ENCODE peak calls at places on chromosome 17, in nine cellular contexts. O is iPS DF 6.9, J is cardiac muscle cell, C is upper lobe of left lung, B is neural progenitor cell, L is endothelial cell of umbilical vein, X is body of pancreas, I is Peyer's patch, V is sigmoid colon. Q is an unnamed sample. For H3K4me1, the result is how much of the 10 kb centered on the place peaks cover.

GRCh38 chr17:52606098-52606497 is 447.6 kb upstream of the CA10 start:
- DNase-seq in X (no peak), I (no peak), L (peak), B (no peak), C (no peak), V (no peak), J (no peak), O (no peak), Q (no peak)

GRCh38 chr17:33371377-33371776 is 78.3 kb upstream of the ASIC2 start:
- DNase-seq in X (no peak), J (no peak), V (no peak), C (no peak), I (no peak), L (no peak), B (no peak), O (no peak), Q (no peak)

GRCh38 chr17:40448639-40449261 is 5.5 kb downstream of the IGFBP4 start:
- DNase-seq in I (peak), J (no peak), L (peak), X (peak), C (peak), O (no peak), B (no peak), V (no peak), Q (no peak)

GRCh38 chr17:18261146-18261515 is 669 bp downstream of the MIEF2 start:
- DNase-seq in V (peak), O (no peak), I (peak), C (peak), L (peak), J (peak), X (peak), B (peak), Q (no peak)

GRCh38 chr17:32870969-32871368 is 6.0 kb downstream of the MYO1D start:
- DNase-seq in J (no peak), I (no peak), L (no peak), X (no peak), O (no peak), B (no peak), C (no peak), V (no peak), Q (no peak)

GRCh38 chr17:9513266-9513665 is 62.4 kb downstream of the STX8 start:
- DNase-seq in J (no peak), X (no peak), I (no peak), V (no peak), O (no peak), C (no peak), B (no peak), L (no peak), Q (no peak)

GRCh38 chr17:4858068-4858879 is 25.1 kb downstream of the MINK1 start:
- DNase-seq in C (peak), B (peak), X (no peak), V (no peak), I (no peak), O (no peak), J (no peak), L (peak), Q (no peak)

GRCh38 chr17:73118876-73119485 is 26.5 kb upstream of the SLC39A11 start:
- DNase-seq in O (no peak), C (no peak), X (no peak), L (no peak), V (no peak), I (no peak), J (no peak), B (no peak), Q (no peak)

GRCh38 chr17:64216030-64216384 is 47.1 kb downstream of the TEX2 start:
- DNase-seq in O (no peak), B (no peak), L (peak), I (no peak), C (no peak), J (no peak), X (no peak), V (no peak), Q (no peak)

GRCh38 chr17:74390680-74391653 is 23.7 kb downstream of the GPR142 start:
- DNase-seq in O (no peak), C (no peak), B (no peak), J (peak), I (no peak), V (no peak), X (no peak), L (no peak), Q (no peak)

GRCh38 chr17:17091856-17092756 is 49.8 kb downstream of the MPRIP start:
- DNase-seq in I (no peak), C (no peak), B (peak), V (no peak), O (no peak), X (no peak), L (no peak), J (no peak), Q (no peak)

GRCh38 chr17:12422632-12423031 is 243.1 kb upstream of the MYOCD start:
- DNase-seq in L (no peak), B (no peak), X (peak), J (no peak), I (no peak), O (no peak), C (no peak), V (peak), Q (no peak)

GRCh38 chr17:18191071-18191667 is 7.5 kb downstream of the ALKBH5 start:
- DNase-seq in C (peak), L (peak), J (no peak), I (no peak), X (peak), V (peak), B (no peak), O (no peak), Q (no peak)

GRCh38 chr17:72510454-72511016 is 389.7 kb downstream of the SOX9 start:
- DNase-seq in V (no peak), L (no peak), I (no peak), C (no peak), B (no peak), J (no peak), O (no peak), X (no peak), Q (no peak)

GRCh38 chr17:10026786-10027046 is 121.6 kb upstream of the RCVRN start:
- DNase-seq in B (no peak), X (no peak), O (no peak), C (no peak), V (no peak), J (no peak), L (no peak), I (no peak), Q (no peak)

GRCh38 chr17:45432405-45433113 is at the start of gene ARHGAP27:
- DNase-seq in X (no peak), O (no peak), B (peak), C (peak), I (peak), J (peak), V (peak), L (peak), Q (peak)

GRCh38 chr17:57448288-57449283 is 192.3 kb downstream of the MSI2 start:
- DNase-seq in L (no peak), O (no peak), C (no peak), V (no peak), B (no peak), J (no peak), X (no peak), I (no peak), Q (no peak)

GRCh38 chr17:57257911-57258885 is 1.9 kb downstream of the MSI2 start:
- DNase-seq in O (no peak), B (peak), X (no peak), V (no peak), J (no peak), I (no peak), C (no peak), L (peak), Q (no peak)

GRCh38 chr17:51869387-51869786 is 289.1 kb downstream of the CA10 start:
- DNase-seq in I (no peak), J (peak), B (peak), L (no peak), X (no peak), C (no peak), O (no peak), V (no peak), Q (no peak)

GRCh38 chr17:13413001-13413400 is 188.7 kb downstream of the HS3ST3A1 start:
- DNase-seq in X (no peak), C (no peak), O (no peak), L (no peak), I (no peak), J (no peak), V (no peak), B (no peak), Q (no peak)

GRCh38 chr17:32609085-32609484 is 122.3 kb downstream of the CDK5R1 start:
- DNase-seq in C (peak), J (no peak), I (no peak), L (no peak), V (no peak), O (no peak), X (peak), B (no peak), Q (peak)

GRCh38 chr17:36532435-36532975 is 2.2 kb downstream of the MYO19 start:
- DNase-seq in L (no peak), J (no peak), C (no peak), O (no peak), X (no peak), I (no peak), V (no peak), B (no peak), Q (no peak)

GRCh38 chr17:8726951-8727555 is 17.6 kb downstream of the CCDC42 start:
- DNase-seq in O (no peak), C (no peak), J (no peak), B (no peak), X (no peak), I (no peak), L (no peak), V (no peak), Q (no peak)

GRCh38 chr17:65987988-65988387 is 203.9 kb downstream of the CEP112 start:
- DNase-seq in L (peak), J (peak), C (no peak), B (peak), I (no peak), V (no peak), X (no peak), O (peak), Q (no peak)

GRCh38 chr17:59357219-59357699 is 25.8 kb downstream of the YPEL2 start:
- DNase-seq in X (no peak), V (no peak), L (no peak), O (no peak), B (no peak), C (no peak), I (no peak), J (no peak), Q (no peak)

GRCh38 chr17:57486978-57487377 is 230.7 kb downstream of the MSI2 start:
- DNase-seq in X (no peak), O (no peak), J (no peak), B (no peak), C (peak), L (no peak), I (no peak), V (no peak), Q (no peak)

GRCh38 chr17:46033392-46033791 is 34.3 kb downstream of the STH start:
- DNase-seq in J (no peak), I (no peak), V (no peak), C (no peak), O (no peak), B (no peak), X (peak), L (no peak), Q (no peak)

GRCh38 chr17:1275962-1276736 is 3.3 kb upstream of the TRARG1 start:
- DNase-seq in B (peak), X (peak), C (peak), V (peak), L (peak), I (peak), J (peak), O (no peak), Q (peak)

GRCh38 chr17:82118178-82118814 is 20.3 kb upstream of the FASN start:
- DNase-seq in I (no peak), O (no peak), B (no peak), J (no peak), C (no peak), V (no peak), L (no peak), X (no peak), Q (no peak)

GRCh38 chr17:69809331-69809730 is 265.7 kb upstream of the KCNJ16 start:
- DNase-seq in O (no peak), I (no peak), B (no peak), V (no peak), C (no peak), X (no peak), L (no peak), J (no peak), Q (no peak)

GRCh38 chr17:38598536-38598935 is 7.2 kb downstream of the SRCIN1 start:
- DNase-seq in B (peak), V (no peak), O (peak), J (peak), I (no peak), L (peak), C (peak), X (peak), Q (no peak)

DNA sequence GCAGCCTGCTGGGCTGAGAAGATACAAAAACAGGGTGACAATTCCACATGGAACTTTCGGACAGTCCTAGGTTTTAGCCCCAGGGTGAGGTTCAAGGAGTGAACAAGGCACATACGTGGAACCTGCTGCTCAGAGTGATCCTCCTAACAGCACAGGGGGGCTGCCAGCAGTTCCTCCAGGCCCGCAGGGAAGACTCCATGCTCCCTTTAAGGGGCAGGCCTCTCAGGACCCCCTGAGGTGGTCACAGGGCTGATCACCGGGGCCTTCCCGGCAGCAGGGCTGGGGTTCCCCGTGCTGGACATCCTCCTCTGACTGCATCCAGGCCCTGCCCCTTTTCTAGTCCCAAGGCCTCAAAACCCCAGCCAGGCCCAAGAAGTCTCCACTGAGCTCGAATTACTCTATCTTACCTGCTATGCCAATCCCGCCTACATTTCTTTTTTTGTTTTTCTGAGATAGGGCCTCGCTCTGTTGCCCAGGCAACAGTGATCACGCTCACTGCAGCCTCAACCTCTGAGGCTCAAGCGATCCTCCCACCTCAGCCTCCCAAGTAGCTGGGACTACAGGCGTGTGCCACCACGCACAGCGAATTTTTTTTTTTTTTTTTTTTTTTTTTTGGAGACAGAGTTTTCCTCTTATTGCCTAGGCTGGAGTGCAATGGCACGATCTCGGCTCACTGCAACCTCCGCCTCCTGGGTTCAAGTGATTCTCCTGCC is 10.4 kb downstream of the CANT1 start:
- DNase-seq in O (no peak), X (no peak), I (no peak), L (no peak), J (no peak), V (peak), B (no peak), C (no peak), Q (no peak)
- H3K27ac ChIP-seq in O (no peak), X (peak), I (peak), L (no peak), J (no peak), V (no peak), B (no peak), C (peak), Q (no peak)

GRCh38 chr17:55433629-55434422 is 12.2 kb upstream of the MMD start:
- DNase-seq in I (no peak), X (no peak), C (peak), J (no peak), L (peak), O (no peak), B (no peak), V (peak), Q (no peak)
- H3K4me1 ChIP-seq in I (under half), X (under half), C (under half), J (under half), L (under half), O (under half), B (under half), V (under half), Q (under half)

GRCh38 chr17:3556239-3556904 is 1.2 kb downstream of the TRPV3 start:
- DNase-seq in X (no peak), L (no peak), I (no peak), C (no peak), B (no peak), J (no peak), V (no peak), O (no peak), Q (no peak)
- H3K4me3 ChIP-seq in X (no peak), L (no peak), I (no peak), C (no peak), B (no peak), J (no peak), V (no peak), O (no peak), Q (no peak)

GRCh38 chr17:77257169-77257568 is 116.4 kb downstream of the SEC14L1 start:
- DNase-seq in O (no peak), B (no peak), L (no peak), V (no peak), I (no peak), C (no peak), J (no peak), X (no peak), Q (no peak)
- H3K27ac ChIP-seq in O (no peak), B (no peak), L (no peak), V (no peak), I (no peak), C (no peak), J (no peak), X (no peak), Q (no peak)

DNA sequence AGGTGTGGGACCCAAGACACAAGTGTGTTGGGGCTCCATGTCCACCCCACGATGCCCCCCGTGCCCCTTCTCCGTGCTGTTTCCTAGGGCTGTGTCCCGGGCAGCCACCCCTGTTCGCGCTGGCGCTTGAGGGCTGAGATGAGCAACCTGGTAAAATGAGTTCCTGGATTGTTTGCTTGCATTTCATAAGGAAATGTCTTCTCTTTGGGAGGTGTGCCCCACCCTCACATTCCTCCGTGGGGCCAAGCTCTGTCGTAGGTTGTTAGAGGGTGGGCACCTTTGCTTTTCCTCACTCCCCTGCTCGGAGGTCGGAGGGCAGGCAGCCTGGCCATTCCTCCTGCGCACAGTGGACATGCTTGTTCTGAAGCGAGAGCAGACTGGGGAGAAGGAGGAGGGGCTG is 171.3 kb upstream of the CHMP6 start:
- DNase-seq in I (peak), B (peak), O (no peak), J (no peak), V (peak), X (no peak), L (no peak), C (no peak), Q (no peak)
- H3K4me1 ChIP-seq in I (under half), B (under half), O (under half), J (under half), V (under half), X (under half), L (under half), C (under half), Q (under half)

DNA sequence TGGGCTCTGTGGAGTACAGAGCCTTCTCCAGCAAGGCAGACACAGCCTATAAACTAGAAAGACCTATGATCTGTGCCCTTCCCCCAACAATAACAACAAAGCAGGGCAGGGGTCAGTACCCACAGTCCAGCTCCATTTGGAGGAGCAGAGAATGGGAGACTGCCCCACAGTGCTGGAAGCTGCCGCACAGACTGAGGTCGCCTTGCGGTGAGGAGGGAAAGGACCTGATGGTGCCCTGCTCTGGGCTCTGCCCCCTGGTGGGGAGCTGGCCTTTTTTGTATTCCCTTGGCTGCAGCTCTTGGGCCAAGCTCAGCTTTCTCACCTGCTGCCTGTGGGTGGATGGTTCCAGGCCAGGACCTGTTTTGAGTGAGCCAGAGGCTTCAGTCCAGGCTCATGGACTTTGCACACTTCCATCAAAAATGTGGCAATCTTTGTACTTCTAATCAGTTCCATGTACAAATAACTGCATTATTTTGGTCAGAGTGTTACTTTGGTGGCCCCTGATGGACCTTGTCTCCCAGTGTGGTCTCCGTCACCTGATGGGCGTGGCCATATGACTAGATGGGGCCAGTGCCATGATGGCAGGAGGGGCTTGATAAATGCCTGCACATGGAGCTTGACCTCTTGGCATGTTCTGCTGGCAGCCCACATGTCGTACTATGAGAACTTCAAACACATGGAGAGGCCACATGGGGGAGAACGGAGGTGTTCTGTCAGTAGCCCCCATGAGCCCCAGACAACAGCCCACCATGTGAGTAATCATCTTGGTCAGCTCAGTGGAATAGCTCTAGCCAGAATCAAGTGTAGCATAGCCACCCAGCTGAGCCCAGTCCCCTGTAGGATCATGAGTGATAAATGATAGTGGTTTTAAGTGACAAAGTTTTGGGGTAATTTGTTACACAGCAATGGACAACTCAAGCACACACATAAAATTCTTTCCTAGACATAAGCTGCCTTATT is 24.2 kb downstream of the B9D1 start:
- DNase-seq in J (peak), I (peak), C (peak), X (peak), L (peak), V (peak), O (peak), B (peak), Q (peak)
- H3K4me3 ChIP-seq in J (no peak), I (no peak), C (no peak), X (no peak), L (no peak), V (no peak), O (no peak), B (no peak), Q (no peak)

GRCh38 chr17:75685508-75685907 is 18.4 kb downstream of the SAP30BP start:
- DNase-seq in C (no peak), O (no peak), X (no peak), B (no peak), I (peak), V (peak), L (no peak), J (no peak), Q (no peak)
- H3K27ac ChIP-seq in C (peak), O (no peak), X (no peak), B (no peak), I (no peak), V (peak), L (peak), J (no peak), Q (no peak)

GRCh38 chr17:6425407-6425806 is 9.5 kb downstream of the AIPL1 start:
- DNase-seq in C (no peak), B (no peak), J (no peak), O (no peak), X (no peak), L (no peak), V (no peak), I (no peak), Q (no peak)
- H3K4me1 ChIP-seq in C (under half), B (under half), J (under half), O (under half), X (under half), L (under half), V (under half), I (under half), Q (under half)

GRCh38 chr17:43620147-43620944 is 41.4 kb downstream of the MEOX1 start:
- DNase-seq in O (no peak), L (no peak), B (no peak), C (no peak), X (no peak), J (no peak), I (no peak), V (no peak), Q (no peak)
- H3K4me3 ChIP-seq in O (no peak), L (no peak), B (no peak), C (no peak), X (no peak), J (no peak), I (no peak), V (no peak), Q (no peak)

GRCh38 chr17:50836826-50837225 is 1.4 kb downstream of the WFIKKN2 start:
- DNase-seq in I (no peak), O (no peak), C (no peak), L (no peak), B (no peak), X (no peak), V (no peak), J (no peak), Q (no peak)
- H3K27ac ChIP-seq in I (no peak), O (no peak), C (no peak), L (no peak), B (no peak), X (no peak), V (no peak), J (no peak), Q (no peak)

Q was measured in CD8-positive, alpha-beta memory T cell.